ENCODE peak calls at places on chromosome 19, in ten cellular contexts. V is thyroid gland; K is endodermal cell; C is breast epithelium; Q is A549; P is Caco-2; T is CD8-positive, alpha-beta memory T cell; B is mammary epithelial cell; A is spleen; H is astrocyte. W is an unnamed sample.

GRCh38 chr19:1150333-1151036 is 23.6 kb downstream of the SBNO2 start:
- DNase-seq in A (no peak), H (no peak), K (no peak), P (no peak), Q (no peak), V (no peak), B (no peak), T (no peak), C (no peak), W (no peak)

GRCh38 chr19:35164418-35164817 is 9.9 kb downstream of the FXYD5 start:
- DNase-seq in K (no peak), T (no peak), C (no peak), B (peak; percentile 92), H (no peak), A (no peak), V (no peak), Q (no peak), P (no peak), W (no peak)

GRCh38 chr19:49119411-49120324 is at the start of gene PPFIA3:
- DNase-seq in Q (peak; percentile 62), A (peak; percentile 89), B (peak; percentile 63), C (peak; percentile 72), H (peak; percentile 25), K (peak; percentile 87), P (peak; percentile 78), V (peak; percentile 75), T (peak; percentile 19), W (peak; percentile 91)

GRCh38 chr19:30236006-30236405 is 136.2 kb upstream of the ZNF536 start:
- DNase-seq in B (no peak), H (no peak), P (no peak), Q (no peak), T (no peak), V (no peak), A (no peak), C (no peak), K (no peak), W (no peak)

GRCh38 chr19:3061214-3062161 is 807 bp downstream of the TLE5 start:
- DNase-seq in C (no peak), V (peak; percentile 59), B (no peak), A (peak; percentile 95), Q (no peak), P (no peak), K (no peak), H (no peak), T (peak; percentile 65), W (peak; percentile 92)

GRCh38 chr19:45305421-45305820 is 17.3 kb downstream of the CKM start:
- DNase-seq in A (no peak), H (peak; percentile 32), K (peak; percentile 70), Q (no peak), V (no peak), T (no peak), P (peak; percentile 37), C (no peak), B (no peak), W (no peak)

GRCh38 chr19:18606281-18607221 is at the start of gene CRLF1:
- DNase-seq in H (no peak), K (peak; percentile 53), P (no peak), V (no peak), A (no peak), T (no peak), B (no peak), C (no peak), Q (no peak), W (peak; percentile 55)

GRCh38 chr19:18793144-18794028 is 2.3 kb upstream of the COMP start:
- DNase-seq in K (peak; percentile 52), A (no peak), P (no peak), C (no peak), Q (no peak), V (no peak), B (no peak), H (no peak), T (no peak), W (no peak)

GRCh38 chr19:41691268-41691970 is 3.3 kb upstream of the CEACAM7 start:
- DNase-seq in C (no peak), H (no peak), P (peak; percentile 41), Q (peak; percentile 42), T (no peak), A (no peak), V (no peak), B (no peak), K (peak; percentile 87), W (no peak)

GRCh38 chr19:19530423-19530804 is 1.7 kb downstream of the YJEFN3 start:
- DNase-seq in K (peak; percentile 79), A (no peak), B (no peak), H (no peak), Q (no peak), P (peak; percentile 32), V (no peak), C (no peak), T (no peak), W (no peak)

GRCh38 chr19:50377051-50377441 is 789 bp downstream of the NR1H2 start:
- DNase-seq in C (no peak), B (no peak), P (peak; percentile 64), V (peak; percentile 39), K (peak; percentile 90), A (peak; percentile 88), H (no peak), Q (peak; percentile 75), T (peak; percentile 58), W (peak; percentile 72)

GRCh38 chr19:30696514-30696913 is 324.3 kb downstream of the ZNF536 start:
- DNase-seq in K (peak; percentile 95), C (no peak), A (no peak), H (no peak), V (peak; percentile 37), T (no peak), Q (peak; percentile 78), P (peak; percentile 19), B (no peak), W (no peak)

GRCh38 chr19:4529924-4530522 is 5.0 kb downstream of the PLIN5 start:
- DNase-seq in H (no peak), B (no peak), P (no peak), C (no peak), K (no peak), Q (no peak), V (no peak), A (no peak), T (no peak), W (no peak)

GRCh38 chr19:19451429-19452240 is 46.2 kb downstream of the GATAD2A start:
- DNase-seq in C (no peak), H (peak; percentile 51), A (no peak), K (no peak), Q (no peak), P (no peak), V (no peak), T (peak; percentile 19), B (no peak), W (no peak)

GRCh38 chr19:33214621-33215020 is 11.0 kb downstream of the SLC7A10 start:
- DNase-seq in A (no peak), Q (peak; percentile 72), C (no peak), V (no peak), H (no peak), P (peak; percentile 28), B (peak; percentile 14), T (no peak), K (peak; percentile 86), W (peak; percentile 4)
- H3K4me1 ChIP-seq in A (no peaks in the 10 kb centered on the region), Q (no peaks in the 10 kb centered on the region), C (no peaks in the 10 kb centered on the region), V (no peaks in the 10 kb centered on the region), H (peaks cover 5% of the 10 kb centered on the region), P (no peaks in the 10 kb centered on the region), B (peaks cover 5% of the 10 kb centered on the region), T (no peaks in the 10 kb centered on the region), K (no peaks in the 10 kb centered on the region), W (no peaks in the 10 kb centered on the region)

GRCh38 chr19:13083008-13083404 is 19.7 kb downstream of the LYL1 start:
- DNase-seq in B (no peak), C (no peak), Q (no peak), H (no peak), P (no peak), A (no peak), K (no peak), V (no peak), T (no peak), W (no peak)

GRCh38 chr19:13083627-13084026 is 19.0 kb downstream of the LYL1 start:
- DNase-seq in Q (no peak), K (no peak), C (no peak), A (no peak), P (no peak), T (no peak), B (no peak), V (no peak), H (no peak), W (peak; percentile 9)

GRCh38 chr19:13085673-13086072 is 17.0 kb downstream of the LYL1 start:
- DNase-seq in Q (no peak), H (no peak), P (no peak), A (no peak), K (no peak), C (no peak), V (peak; percentile 89), B (no peak), T (no peak), W (peak; percentile 60)

GRCh38 chr19:13079542-13079986 is 23.1 kb downstream of the LYL1 start:
- DNase-seq in V (peak; percentile 57), C (no peak), H (no peak), K (peak; percentile 50), T (no peak), A (no peak), B (no peak), Q (no peak), P (no peak), W (peak; percentile 69)

DNA sequence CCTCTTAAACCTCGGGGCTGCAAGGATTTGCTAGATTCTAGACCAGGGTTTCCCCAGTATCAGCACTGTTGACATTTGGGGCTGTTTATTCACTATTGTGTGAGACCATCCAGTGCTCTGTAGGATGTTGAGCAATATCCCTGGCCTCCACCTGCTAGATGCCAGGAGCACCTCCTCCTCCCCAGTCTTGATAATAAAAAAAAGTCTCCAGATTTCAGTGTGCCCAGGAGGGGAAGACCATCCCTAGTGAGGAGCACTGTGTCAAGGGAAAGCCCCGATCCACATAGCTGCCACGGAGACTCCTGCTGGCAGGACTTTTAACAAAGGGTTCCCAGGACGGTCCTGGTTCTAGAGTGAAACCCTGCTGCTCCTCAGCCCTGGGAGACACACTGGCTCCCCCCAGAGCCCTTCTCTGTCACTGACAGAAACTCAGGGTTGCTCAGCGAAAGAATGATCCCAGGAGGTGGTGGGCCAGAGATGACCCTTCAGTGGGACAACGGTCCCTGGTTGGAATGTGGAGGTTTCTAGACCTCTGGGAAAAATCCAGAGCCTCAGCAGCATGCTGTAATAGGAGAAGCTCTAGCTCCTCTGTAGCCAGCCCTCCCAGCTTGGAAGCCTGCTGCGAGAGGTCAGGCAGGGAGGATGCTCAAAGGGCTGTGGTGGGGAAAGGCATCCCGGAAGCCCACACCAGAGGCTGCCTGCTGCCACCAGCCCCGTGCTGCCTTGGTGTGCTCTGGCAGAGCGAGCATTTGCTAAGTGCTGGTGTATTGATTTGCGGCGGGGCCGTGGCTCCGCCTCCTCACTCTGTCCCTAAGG is 20.3 kb downstream of the LYL1 start:
- DNase-seq in A (no peak), T (no peak), C (no peak), H (peak; percentile 40), Q (peak; percentile 58), P (peak; percentile 59), V (no peak), B (no peak), K (peak; percentile 85), W (peak; percentile 76)
- H3K4me1 ChIP-seq in A (peaks cover 22% of the 10 kb centered on the region), T (no peaks in the 10 kb centered on the region), C (peaks cover 19% of the 10 kb centered on the region), H (peaks cover 30% of the 10 kb centered on the region), Q (peaks cover 17% of the 10 kb centered on the region), P (no peaks in the 10 kb centered on the region), V (peaks cover 22% of the 10 kb centered on the region), B (no peaks in the 10 kb centered on the region), K (peaks cover 10% of the 10 kb centered on the region), W (peaks cover 23% of the 10 kb centered on the region)

GRCh38 chr19:16206637-16207036 is 8.9 kb downstream of the AP1M1 start:
- DNase-seq in A (peak; percentile 19), B (no peak), P (no peak), K (no peak), H (no peak), V (no peak), T (no peak), C (no peak), Q (no peak), W (no peak)
- H3K4me1 ChIP-seq in A (peaks cover 13% of the 10 kb centered on the region), B (no peaks in the 10 kb centered on the region), P (no peaks in the 10 kb centered on the region), K (no peaks in the 10 kb centered on the region), H (no peaks in the 10 kb centered on the region), V (no peaks in the 10 kb centered on the region), T (peaks cover 7% of the 10 kb centered on the region), C (no peaks in the 10 kb centered on the region), Q (no peaks in the 10 kb centered on the region), W (peaks cover 5% of the 10 kb centered on the region)

GRCh38 chr19:38868551-38868950 is 9.5 kb downstream of the RINL start:
- DNase-seq in C (no peak), H (no peak), A (no peak), V (no peak), K (no peak), Q (no peak), P (no peak), B (no peak), T (no peak), W (no peak)
- H3K4me1 ChIP-seq in C (no peaks in the 10 kb centered on the region), H (peaks cover 5% of the 10 kb centered on the region), A (peaks cover 66% of the 10 kb centered on the region), V (peaks cover 9% of the 10 kb centered on the region), K (no peaks in the 10 kb centered on the region), Q (peaks cover 28% of the 10 kb centered on the region), P (no peaks in the 10 kb centered on the region), B (peaks cover 13% of the 10 kb centered on the region), T (peaks cover 46% of the 10 kb centered on the region), W (peaks cover 2% of the 10 kb centered on the region)